ENCODE peak calls at places on chromosomes 2 and 18, in four cellular contexts. O, E, S and G are unnamed samples.

GRCh38 chr2:174595904-174596397 is 1.7 kb downstream of the WIPF1 start:
- DNase-seq in O (no peak), E (no peak), S (no peak), G (no peak)

GRCh38 chr2:224308267-224308911 is 93.5 kb downstream of the FAM124B start:
- DNase-seq in O (no peak), E (no peak), S (no peak), G (peak)

GRCh38 chr2:168468354-168468753 is 12.3 kb downstream of the CERS6 start:
- DNase-seq in O (no peak), E (no peak), S (no peak), G (no peak)

GRCh38 chr2:34306745-34307144 is 707.6 kb upstream of the FAM98A start:
- DNase-seq in O (no peak), E (no peak), S (no peak), G (no peak)

GRCh38 chr2:157336137-157336721 is 10.6 kb upstream of the ERMN start:
- DNase-seq in O (no peak), E (no peak), S (peak), G (peak)

GRCh38 chr2:99660616-99661416 is 171.0 kb upstream of the REV1 start:
- DNase-seq in O (no peak), E (no peak), S (no peak), G (no peak)

GRCh38 chr2:3447789-3448317 is 68.4 kb downstream of the TRAPPC12 start:
- DNase-seq in O (no peak), E (no peak), S (no peak), G (no peak)

GRCh38 chr18:72427721-72428120 is 116.4 kb downstream of the CBLN2 start:
- DNase-seq in O (no peak), E (no peak), S (no peak), G (no peak)

GRCh38 chr2:122478773-122479172 is 723.3 kb downstream of the TSN start:
- DNase-seq in O (no peak), E (no peak), S (no peak), G (no peak)